ENCODE peak calls at places on chromosome 10, in eight cellular contexts. P, Z, S, G, D, A, J and K are unnamed samples.

GRCh38 chr10:62899316-62899715 is 83.2 kb upstream of the EGR2 start:
- DNase-seq in P (no peak), Z (no peak), S (no peak), G (no peak), D (no peak), A (no peak), J (no peak), K (no peak)

GRCh38 chr10:49200859-49201258 is 12.7 kb upstream of the TMEM273 start:
- DNase-seq in P (no peak), Z (no peak), S (no peak), G (no peak), D (no peak), A (no peak), J (no peak), K (no peak)

GRCh38 chr10:106672517-106673175 is 491.9 kb downstream of the SORCS1 start:
- DNase-seq in P (no peak), Z (no peak), S (no peak), G (no peak), D (no peak), A (no peak), J (no peak), K (no peak)

GRCh38 chr10:12635127-12635541 is 285.8 kb downstream of the CAMK1D start:
- DNase-seq in P (no peak), Z (peak; percentile 17), S (no peak), G (no peak), D (no peak), A (no peak), J (no peak), K (no peak)

GRCh38 chr10:45422207-45422606 is 48.2 kb downstream of the ALOX5 start:
- DNase-seq in P (no peak), Z (no peak), S (no peak), G (no peak), D (no peak), A (no peak), J (no peak), K (peak; percentile 21)

GRCh38 chr10:3397231-3397630 is 224.6 kb upstream of the PITRM1 start:
- DNase-seq in P (no peak), Z (no peak), S (no peak), G (no peak), D (no peak), A (no peak), J (no peak), K (no peak)

GRCh38 chr10:59857049-59857448 is 49.3 kb downstream of the CCDC6 start:
- DNase-seq in P (no peak), Z (peak; percentile 7), S (no peak), G (no peak), D (no peak), A (no peak), J (no peak), K (no peak)

GRCh38 chr10:127918570-127918969 is 11.7 kb downstream of the PTPRE start:
- DNase-seq in P (no peak), Z (no peak), S (no peak), G (no peak), D (no peak), A (no peak), J (no peak), K (no peak)

GRCh38 chr10:28922127-28922526 is 244.8 kb downstream of the BAMBI start:
- DNase-seq in P (no peak), Z (peak; percentile 54), S (no peak), G (no peak), D (no peak), A (no peak), J (no peak), K (no peak)

GRCh38 chr10:95303950-95304349 is 13.1 kb upstream of the PDLIM1 start:
- DNase-seq in P (no peak), Z (no peak), S (no peak), G (no peak), D (no peak), A (no peak), J (no peak), K (no peak)

GRCh38 chr10:86189891-86190290 is 176.7 kb downstream of the GRID1 start:
- DNase-seq in P (no peak), Z (no peak), S (no peak), G (no peak), D (no peak), A (no peak), J (peak; percentile 20), K (no peak)

GRCh38 chr10:93438796-93439253 is 43.3 kb downstream of the MYOF start:
- DNase-seq in P (no peak), Z (peak; percentile 51), S (no peak), G (no peak), D (peak; percentile 79), A (no peak), J (no peak), K (no peak)

GRCh38 chr10:102379383-102379782 is 16.1 kb upstream of the NFKB2 start:
- DNase-seq in P (no peak), Z (no peak), S (no peak), G (no peak), D (no peak), A (no peak), J (no peak), K (no peak)

GRCh38 chr10:5229019-5229418 is 32.4 kb downstream of the AKR1C4 start:
- DNase-seq in P (no peak), Z (no peak), S (no peak), G (no peak), D (no peak), A (no peak), J (no peak), K (no peak)

GRCh38 chr10:59805043-59805442 is 51.8 kb upstream of the MRLN start:
- DNase-seq in P (no peak), Z (peak; percentile 45), S (no peak), G (no peak), D (no peak), A (no peak), J (no peak), K (peak; percentile 83)

GRCh38 chr10:118259288-118259906 is 82.7 kb downstream of the FAM204A start:
- DNase-seq in P (no peak), Z (peak; percentile 27), S (no peak), G (no peak), D (no peak), A (no peak), J (no peak), K (peak; percentile 65)

GRCh38 chr10:12846718-12847117 is 154.8 kb downstream of the CCDC3 start:
- DNase-seq in P (no peak), Z (peak; percentile 9), S (no peak), G (no peak), D (no peak), A (no peak), J (peak; percentile 69), K (no peak)

GRCh38 chr10:109456566-109457361 is 466.5 kb downstream of the XPNPEP1 start:
- DNase-seq in P (no peak), Z (no peak), S (no peak), G (no peak), D (no peak), A (no peak), J (no peak), K (peak; percentile 19)

GRCh38 chr10:101566333-101567164 is 21.5 kb downstream of the POLL start:
- DNase-seq in P (no peak), Z (no peak), S (no peak), G (no peak), D (peak; percentile 74), A (no peak), J (peak; percentile 19), K (no peak)

GRCh38 chr10:37495415-37495814 is 362.0 kb downstream of the ZNF248 start:
- DNase-seq in P (no peak), Z (peak; percentile 4), S (no peak), G (no peak), D (no peak), A (no peak), J (no peak), K (no peak)

GRCh38 chr10:15802375-15802949 is 57.8 kb downstream of the MINDY3 start:
- DNase-seq in P (no peak), Z (no peak), S (no peak), G (no peak), D (no peak), A (no peak), J (no peak), K (no peak)

GRCh38 chr10:104406715-104407517 is 53.3 kb downstream of the CFAP58 start:
- DNase-seq in P (no peak), Z (peak; percentile 73), S (no peak), G (no peak), D (no peak), A (peak; percentile 14), J (no peak), K (peak; percentile 21)

GRCh38 chr10:14173391-14173705 is 157.4 kb downstream of the FRMD4A start:
- DNase-seq in P (no peak), Z (peak; percentile 30), S (no peak), G (no peak), D (no peak), A (no peak), J (no peak), K (no peak)

GRCh38 chr10:810351-810846 is 120.9 kb upstream of the DIP2C start:
- DNase-seq in P (no peak), Z (no peak), S (no peak), G (no peak), D (no peak), A (no peak), J (no peak), K (peak; percentile 79)

GRCh38 chr10:130804281-130804680 is 507.2 kb downstream of the TCERG1L start:
- DNase-seq in P (no peak), Z (no peak), S (no peak), G (no peak), D (peak; percentile 71), A (no peak), J (no peak), K (no peak)

GRCh38 chr10:70678250-70678635 is 5.9 kb downstream of the ADAMTS14 start:
- DNase-seq in P (no peak), Z (no peak), S (no peak), G (no peak), D (no peak), A (no peak), J (no peak), K (no peak)

GRCh38 chr10:117216611-117217195 is 19.4 kb downstream of the KCNK18 start:
- DNase-seq in P (peak; percentile 39), Z (peak; percentile 57), S (peak; percentile 54), G (peak; percentile 58), D (peak; percentile 87), A (no peak), J (peak; percentile 27), K (peak; percentile 89)

GRCh38 chr10:70106958-70107791 is 25.4 kb downstream of the AIFM2 start:
- DNase-seq in P (no peak), Z (no peak), S (no peak), G (no peak), D (no peak), A (no peak), J (no peak), K (peak; percentile 49)

GRCh38 chr10:99569971-99570370 is 37.2 kb downstream of the NKX2-3 start:
- DNase-seq in P (no peak), Z (no peak), S (no peak), G (no peak), D (no peak), A (no peak), J (no peak), K (no peak)

GRCh38 chr10:122828716-122829255 is 16.9 kb downstream of the CUZD1 start:
- DNase-seq in P (no peak), Z (no peak), S (no peak), G (no peak), D (no peak), A (no peak), J (no peak), K (no peak)

GRCh38 chr10:125230251-125230650 is 69.9 kb upstream of the CTBP2 start:
- DNase-seq in P (no peak), Z (no peak), S (no peak), G (no peak), D (no peak), A (no peak), J (no peak), K (no peak)

GRCh38 chr10:93615576-93615975 is 3.2 kb downstream of the PDE6C start:
- DNase-seq in P (no peak), Z (no peak), S (no peak), G (no peak), D (no peak), A (no peak), J (no peak), K (no peak)

GRCh38 chr10:30857803-30858202 is 173.9 kb downstream of the ZNF438 start:
- DNase-seq in P (no peak), Z (peak; percentile 92), S (no peak), G (no peak), D (peak; percentile 80), A (no peak), J (peak; percentile 91), K (no peak)

GRCh38 chr10:29841724-29842649 is 207.2 kb upstream of the SVIL start:
- DNase-seq in P (no peak), Z (no peak), S (no peak), G (no peak), D (peak; percentile 78), A (peak; percentile 59), J (peak; percentile 49), K (no peak)